ENCODE peak calls at places on chromosomes 7 and 10, in four cellular contexts. X, Y, S and Z are unnamed samples.

GRCh38 chr7:50499092-50499491 is 48.9 kb upstream of the FIGNL1 start:
- DNase-seq in X (no peak), Y (no peak), S (no peak), Z (no peak)

GRCh38 chr10:110919349-110919931 is at the start of gene SHOC2:
- DNase-seq in X (peak; percentile 100), Y (no peak), S (no peak), Z (peak; percentile 87)

GRCh38 chr7:12756841-12757240 is 69.4 kb downstream of the ARL4A start:
- DNase-seq in X (no peak), Y (no peak), S (no peak), Z (no peak)

GRCh38 chr7:28349637-28350036 is 62.7 kb upstream of the CREB5 start:
- DNase-seq in X (no peak), Y (no peak), S (no peak), Z (no peak)

GRCh38 chr7:30906520-30907240 is 5.0 kb upstream of the AQP1 start:
- DNase-seq in X (no peak), Y (peak; percentile 51), S (no peak), Z (no peak)

GRCh38 chr7:139725077-139725476 is 52.7 kb downstream of the HIPK2 start:
- DNase-seq in X (peak; percentile 89), Y (peak; percentile 59), S (no peak), Z (no peak)

GRCh38 chr10:18615618-18616017 is 35.8 kb downstream of the NSUN6 start:
- DNase-seq in X (no peak), Y (no peak), S (no peak), Z (no peak)

GRCh38 chr7:4845740-4846142 is 16.1 kb downstream of the PAPOLB start:
- DNase-seq in X (no peak), Y (peak; percentile 94), S (peak; percentile 79), Z (peak; percentile 90)

GRCh38 chr7:86942081-86942480 is 117.4 kb downstream of the ELAPOR2 start:
- DNase-seq in X (no peak), Y (no peak), S (no peak), Z (no peak)

GRCh38 chr7:104160375-104160774 is 47.4 kb downstream of the ORC5 start:
- DNase-seq in X (no peak), Y (no peak), S (no peak), Z (no peak)

GRCh38 chr10:484441-484924 is 205.0 kb downstream of the DIP2C start:
- DNase-seq in X (peak; percentile 62), Y (no peak), S (peak; percentile 72), Z (peak; percentile 80)

GRCh38 chr10:98363188-98363587 is 51.8 kb downstream of the PYROXD2 start:
- DNase-seq in X (no peak), Y (no peak), S (no peak), Z (no peak)

GRCh38 chr7:22578048-22578770 is 78.2 kb upstream of the STEAP1B start:
- DNase-seq in X (no peak), Y (no peak), S (no peak), Z (no peak)

GRCh38 chr10:34489973-34490372 is 325.1 kb downstream of the PARD3 start:
- DNase-seq in X (no peak), Y (no peak), S (no peak), Z (no peak)

GRCh38 chr10:35643151-35643975 is 1.3 kb upstream of the FZD8 start:
- DNase-seq in X (peak; percentile 9), Y (peak; percentile 36), S (peak; percentile 84), Z (peak; percentile 87)

GRCh38 chr10:131128731-131129130 is 182.8 kb downstream of the TCERG1L start:
- DNase-seq in X (no peak), Y (no peak), S (no peak), Z (no peak)

GRCh38 chr10:15419279-15419874 is 48.3 kb upstream of the FAM171A1 start:
- DNase-seq in X (peak; percentile 39), Y (peak; percentile 72), S (peak; percentile 27), Z (peak; percentile 53)

GRCh38 chr10:122487231-122487765 is 25.9 kb downstream of the HTRA1 start:
- DNase-seq in X (no peak), Y (peak; percentile 70), S (no peak), Z (no peak)

GRCh38 chr10:17805921-17806577 is 3.1 kb upstream of the MRC1 start:
- DNase-seq in X (peak; percentile 47), Y (no peak), S (peak; percentile 38), Z (peak; percentile 53)

GRCh38 chr10:14626126-14626525 is 148.6 kb downstream of the FAM107B start:
- DNase-seq in X (no peak), Y (no peak), S (no peak), Z (no peak)

GRCh38 chr10:128060341-128060851 is 65.8 kb downstream of the MKI67 start:
- DNase-seq in X (no peak), Y (no peak), S (no peak), Z (no peak)

GRCh38 chr7:140176811-140177702 is at the start of gene KDM7A:
- DNase-seq in X (peak; percentile 93), Y (peak; percentile 92), S (peak; percentile 87), Z (peak; percentile 95)

GRCh38 chr7:103996639-103997038 is 7.2 kb upstream of the RELN start:
- DNase-seq in X (no peak), Y (no peak), S (no peak), Z (no peak)

GRCh38 chr7:133016629-133017028 is 65.3 kb downstream of the CHCHD3 start:
- DNase-seq in X (no peak), Y (no peak), S (no peak), Z (no peak)

GRCh38 chr10:44422153-44422552 is 37.3 kb upstream of the CXCL12 start:
- DNase-seq in X (no peak), Y (no peak), S (no peak), Z (no peak)

GRCh38 chr7:141609566-141609965 is 58.4 kb downstream of the AGK start:
- DNase-seq in X (no peak), Y (no peak), S (no peak), Z (peak; percentile 13)

GRCh38 chr7:69067397-69067796 is 530.9 kb upstream of the AUTS2 start:
- DNase-seq in X (peak; percentile 12), Y (peak; percentile 56), S (peak; percentile 78), Z (peak; percentile 68)

GRCh38 chr7:152313217-152313616 is 122.6 kb downstream of the KMT2C start:
- DNase-seq in X (no peak), Y (no peak), S (no peak), Z (no peak)

GRCh38 chr10:37760817-37761216 is 96.6 kb downstream of the ZNF248 start:
- DNase-seq in X (no peak), Y (no peak), S (no peak), Z (no peak)

GRCh38 chr7:44279731-44280505 is 45.5 kb downstream of the CAMK2B start:
- DNase-seq in X (no peak), Y (no peak), S (no peak), Z (peak; percentile 28)

GRCh38 chr10:1290071-1290471 is 233.9 kb downstream of the WDR37 start:
- DNase-seq in X (no peak), Y (no peak), S (no peak), Z (no peak)

GRCh38 chr10:82691211-82691610 is 816.2 kb downstream of the NRG3 start:
- DNase-seq in X (no peak), Y (no peak), S (no peak), Z (no peak)

GRCh38 chr10:60236869-60237524 is 152.7 kb downstream of the ANK3 start:
- DNase-seq in X (peak; percentile 92), Y (no peak), S (no peak), Z (no peak)

GRCh38 chr10:30758341-30758740 is 128.8 kb upstream of the LYZL2 start:
- DNase-seq in X (no peak), Y (no peak), S (no peak), Z (no peak)

GRCh38 chr10:31151301-31151700 is 119.6 kb upstream of the ZNF438 start:
- DNase-seq in X (peak; percentile 27), Y (no peak), S (no peak), Z (no peak)